ENCODE peak calls at places on chromosomes 4 and X, in four cellular contexts. One of them, this sample, is unnamed.

GRCh38 chr4:175536852-175537453 is 275.1 kb downstream of the GPM6A start:
- DNase-seq in A549: peak; percentile 74
- DNase-seq in CD4-positive, CD25-positive, alpha-beta regulatory T cell: peak; percentile 5
- DNase-seq in breast epithelium: no peak
- DNase-seq in this sample: peak; percentile 75

GRCh38 chr4:82667761-82668505 is 106.1 kb upstream of the TMEM150C start:
- DNase-seq in breast epithelium: no peak
- DNase-seq in A549: no peak
- DNase-seq in CD4-positive, CD25-positive, alpha-beta regulatory T cell: no peak
- DNase-seq in this sample: no peak

GRCh38 chr4:93776386-93777080 is 52.0 kb upstream of the ATOH1 start:
- DNase-seq in A549: peak; percentile 4
- DNase-seq in breast epithelium: no peak
- DNase-seq in CD4-positive, CD25-positive, alpha-beta regulatory T cell: no peak
- DNase-seq in this sample: no peak

GRCh38 chrX:24277405-24277804 is 36.5 kb downstream of the SUPT20HL2 start:
- DNase-seq in A549: no peak
- DNase-seq in CD4-positive, CD25-positive, alpha-beta regulatory T cell: no peak
- DNase-seq in breast epithelium: no peak
- DNase-seq in this sample: peak; percentile 2

GRCh38 chr4:156773648-156774357 is 197.8 kb downstream of the PDGFC start:
- DNase-seq in CD4-positive, CD25-positive, alpha-beta regulatory T cell: no peak
- DNase-seq in breast epithelium: no peak
- DNase-seq in A549: peak; percentile 2
- DNase-seq in this sample: no peak

GRCh38 chr4:93334003-93334402 is 494.6 kb upstream of the ATOH1 start:
- DNase-seq in CD4-positive, CD25-positive, alpha-beta regulatory T cell: no peak
- DNase-seq in A549: no peak
- DNase-seq in breast epithelium: no peak
- DNase-seq in this sample: no peak

GRCh38 chrX:50594788-50595187 is 124.2 kb upstream of the DGKK start:
- DNase-seq in CD4-positive, CD25-positive, alpha-beta regulatory T cell: no peak
- DNase-seq in A549: no peak
- DNase-seq in breast epithelium: no peak
- DNase-seq in this sample: no peak

GRCh38 chr4:102713096-102713495 is 47.7 kb downstream of the MANBA start:
- DNase-seq in A549: peak; percentile 31
- DNase-seq in CD4-positive, CD25-positive, alpha-beta regulatory T cell: no peak
- DNase-seq in breast epithelium: no peak
- DNase-seq in this sample: no peak

GRCh38 chrX:113400193-113400704 is 559.6 kb upstream of the AMOT start:
- DNase-seq in breast epithelium: no peak
- DNase-seq in A549: no peak
- DNase-seq in CD4-positive, CD25-positive, alpha-beta regulatory T cell: no peak
- DNase-seq in this sample: no peak

GRCh38 chr4:7389101-7389701 is 45.5 kb downstream of the PSAPL1 start:
- DNase-seq in A549: no peak
- DNase-seq in CD4-positive, CD25-positive, alpha-beta regulatory T cell: no peak
- DNase-seq in breast epithelium: peak; percentile 15
- DNase-seq in this sample: no peak

GRCh38 chrX:131802836-131803626 is 220.1 kb upstream of the STK26 start:
- DNase-seq in A549: peak; percentile 69
- DNase-seq in breast epithelium: peak; percentile 80
- DNase-seq in CD4-positive, CD25-positive, alpha-beta regulatory T cell: peak; percentile 86
- DNase-seq in this sample: peak; percentile 88

GRCh38 chr4:128315756-128316520 is 28.3 kb upstream of the PGRMC2 start:
- DNase-seq in A549: no peak
- DNase-seq in breast epithelium: no peak
- DNase-seq in CD4-positive, CD25-positive, alpha-beta regulatory T cell: no peak
- DNase-seq in this sample: no peak

GRCh38 chr4:128862608-128863313 is 53.3 kb downstream of the JADE1 start:
- DNase-seq in CD4-positive, CD25-positive, alpha-beta regulatory T cell: peak; percentile 33
- DNase-seq in A549: peak; percentile 16
- DNase-seq in breast epithelium: no peak
- DNase-seq in this sample: no peak

GRCh38 chr4:7371122-7371941 is 63.4 kb downstream of the PSAPL1 start:
- DNase-seq in A549: no peak
- DNase-seq in breast epithelium: no peak
- DNase-seq in CD4-positive, CD25-positive, alpha-beta regulatory T cell: no peak
- DNase-seq in this sample: no peak

GRCh38 chr4:8756816-8757215 is 114.8 kb downstream of the HMX1 start:
- DNase-seq in CD4-positive, CD25-positive, alpha-beta regulatory T cell: no peak
- DNase-seq in A549: no peak
- DNase-seq in breast epithelium: no peak
- DNase-seq in this sample: no peak

GRCh38 chr4:22241415-22241814 is 274.5 kb downstream of the ADGRA3 start:
- DNase-seq in breast epithelium: no peak
- DNase-seq in CD4-positive, CD25-positive, alpha-beta regulatory T cell: peak; percentile 33
- DNase-seq in A549: no peak
- DNase-seq in this sample: no peak

GRCh38 chrX:19875051-19875432 is 12.4 kb downstream of the SH3KBP1 start:
- DNase-seq in breast epithelium: no peak
- DNase-seq in CD4-positive, CD25-positive, alpha-beta regulatory T cell: no peak
- DNase-seq in A549: no peak
- DNase-seq in this sample: peak; percentile 79

GRCh38 chrX:154607370-154607769 is 11.7 kb downstream of the CTAG1B start:
- DNase-seq in CD4-positive, CD25-positive, alpha-beta regulatory T cell: no peak
- DNase-seq in A549: no peak
- DNase-seq in breast epithelium: peak; percentile 26
- DNase-seq in this sample: no peak

GRCh38 chr4:144583658-144584057 is 62.3 kb upstream of the HHIP start:
- DNase-seq in CD4-positive, CD25-positive, alpha-beta regulatory T cell: no peak
- DNase-seq in breast epithelium: no peak
- DNase-seq in A549: peak; percentile 73
- DNase-seq in this sample: no peak

GRCh38 chr4:21780158-21780557 is 168.4 kb downstream of the KCNIP4 start:
- DNase-seq in CD4-positive, CD25-positive, alpha-beta regulatory T cell: no peak
- DNase-seq in breast epithelium: no peak
- DNase-seq in A549: no peak
- DNase-seq in this sample: no peak

GRCh38 chr4:94285666-94286065 is 57.0 kb downstream of the HPGDS start:
- DNase-seq in CD4-positive, CD25-positive, alpha-beta regulatory T cell: no peak
- DNase-seq in A549: no peak
- DNase-seq in breast epithelium: no peak
- DNase-seq in this sample: no peak

GRCh38 chrX:41333994-41334865 is at the start of gene DDX3X:
- DNase-seq in CD4-positive, CD25-positive, alpha-beta regulatory T cell: peak; percentile 93
- DNase-seq in breast epithelium: peak; percentile 91
- DNase-seq in A549: peak; percentile 91
- DNase-seq in this sample: peak; percentile 94

GRCh38 chr4:110487873-110488272 is 11.9 kb downstream of the ENPEP start:
- DNase-seq in A549: no peak
- DNase-seq in breast epithelium: no peak
- DNase-seq in CD4-positive, CD25-positive, alpha-beta regulatory T cell: no peak
- DNase-seq in this sample: no peak

GRCh38 chr4:91243132-91243531 is 1060.6 kb upstream of the GRID2 start:
- DNase-seq in breast epithelium: no peak
- DNase-seq in A549: peak; percentile 13
- DNase-seq in CD4-positive, CD25-positive, alpha-beta regulatory T cell: no peak
- DNase-seq in this sample: no peak

GRCh38 chr4:59122626-59123025 is 2012.4 kb upstream of the IGFBP7 start:
- DNase-seq in breast epithelium: no peak
- DNase-seq in A549: no peak
- DNase-seq in CD4-positive, CD25-positive, alpha-beta regulatory T cell: no peak
- DNase-seq in this sample: no peak

GRCh38 chrX:121479406-121479805 is 432.0 kb downstream of the GLUD2 start:
- DNase-seq in CD4-positive, CD25-positive, alpha-beta regulatory T cell: no peak
- DNase-seq in breast epithelium: no peak
- DNase-seq in A549: peak; percentile 10
- DNase-seq in this sample: no peak

DNA sequence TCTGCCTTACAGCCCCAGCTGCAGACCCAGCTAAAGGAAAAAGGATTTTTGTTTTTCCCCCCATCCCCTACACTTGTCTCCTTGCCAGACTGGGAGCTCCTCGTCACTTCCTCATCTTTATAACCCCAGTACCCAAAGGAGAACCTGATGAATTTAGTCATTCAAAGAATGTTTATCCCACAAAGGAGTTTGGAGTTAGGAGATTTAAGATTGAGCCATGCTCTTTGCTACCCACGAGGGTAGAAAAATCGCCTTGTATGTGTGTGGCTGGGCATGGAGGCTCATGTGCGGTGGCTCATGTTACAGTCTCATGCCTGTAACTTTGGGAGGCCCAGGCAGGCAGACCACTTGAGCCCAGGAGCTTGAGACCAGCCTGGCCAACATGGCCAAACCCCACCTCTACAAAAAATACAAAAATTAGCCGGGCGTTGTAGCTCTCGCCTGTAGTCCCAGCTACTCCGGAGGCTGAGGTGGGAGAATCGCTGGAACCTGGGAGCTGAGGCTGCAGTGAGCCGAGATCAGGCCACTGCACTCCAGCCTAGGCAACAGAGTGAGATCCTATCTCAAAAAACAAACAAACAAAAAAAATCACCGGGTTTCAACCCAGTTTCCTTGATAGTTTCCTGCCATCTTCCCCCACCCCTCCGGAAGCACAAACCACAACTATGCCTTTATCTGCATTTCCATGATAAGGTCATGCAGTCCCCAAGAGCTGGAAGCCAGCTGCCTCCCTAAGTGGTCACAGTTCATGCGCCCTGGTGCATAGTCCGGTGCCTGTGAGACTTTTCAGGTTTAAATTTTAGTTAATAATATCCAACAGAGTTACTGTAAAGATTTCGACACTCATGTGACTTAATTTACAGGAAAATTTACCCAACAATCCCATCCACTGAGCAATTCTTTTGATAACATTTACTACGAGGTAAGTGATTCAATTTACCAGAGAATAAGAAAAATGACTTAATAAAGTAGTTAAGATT is 1.5 kb downstream of the CFAP97 start:
- DNase-seq in CD4-positive, CD25-positive, alpha-beta regulatory T cell: peak; percentile 55
- DNase-seq in A549: no peak
- DNase-seq in breast epithelium: no peak
- DNase-seq in this sample: no peak
- H3K4me1 ChIP-seq in CD4-positive, CD25-positive, alpha-beta regulatory T cell: peaks cover 32% of the 10 kb centered on the region
- H3K4me1 ChIP-seq in A549: peaks cover 24% of the 10 kb centered on the region
- H3K4me1 ChIP-seq in breast epithelium: no peaks in the 10 kb centered on the region
- H3K4me1 ChIP-seq in this sample: peaks cover 38% of the 10 kb centered on the region

GRCh38 chrX:65601126-65601525 is 66.3 kb upstream of the MSN start:
- DNase-seq in CD4-positive, CD25-positive, alpha-beta regulatory T cell: peak; percentile 31
- DNase-seq in breast epithelium: no peak
- DNase-seq in A549: no peak
- DNase-seq in this sample: no peak
- H3K27ac ChIP-seq in CD4-positive, CD25-positive, alpha-beta regulatory T cell: peak overlapping the region; percentile 33
- H3K27ac ChIP-seq in breast epithelium: peak overlapping the region; percentile 83
- H3K27ac ChIP-seq in A549: peak overlapping the region; percentile 70
- H3K27ac ChIP-seq in this sample: no peak overlapping the region

DNA sequence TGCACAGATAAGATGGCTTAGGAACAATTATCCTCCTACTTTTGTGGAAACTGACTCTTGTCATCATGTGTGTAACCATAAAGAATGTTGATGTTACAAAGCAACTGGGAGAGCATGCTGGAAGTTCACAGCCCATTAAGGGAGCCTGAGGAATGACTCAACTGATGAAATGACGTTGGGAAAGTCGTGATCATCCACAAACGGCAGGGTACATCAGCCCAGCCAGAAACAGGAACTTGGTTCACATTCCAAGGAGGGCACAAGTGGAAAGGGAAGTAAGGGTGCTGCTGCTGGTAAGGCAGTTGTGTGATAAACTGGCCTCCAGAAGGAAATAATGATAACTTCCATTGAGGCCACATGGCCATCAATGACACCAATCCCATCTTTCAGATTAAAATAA is 6.7 kb downstream of the TEC start:
- DNase-seq in breast epithelium: no peak
- DNase-seq in A549: no peak
- DNase-seq in CD4-positive, CD25-positive, alpha-beta regulatory T cell: no peak
- DNase-seq in this sample: no peak
- H3K4me1 ChIP-seq in breast epithelium: no peaks in the 10 kb centered on the region
- H3K4me1 ChIP-seq in A549: no peaks in the 10 kb centered on the region
- H3K4me1 ChIP-seq in CD4-positive, CD25-positive, alpha-beta regulatory T cell: no peaks in the 10 kb centered on the region
- H3K4me1 ChIP-seq in this sample: no peaks in the 10 kb centered on the region

DNA sequence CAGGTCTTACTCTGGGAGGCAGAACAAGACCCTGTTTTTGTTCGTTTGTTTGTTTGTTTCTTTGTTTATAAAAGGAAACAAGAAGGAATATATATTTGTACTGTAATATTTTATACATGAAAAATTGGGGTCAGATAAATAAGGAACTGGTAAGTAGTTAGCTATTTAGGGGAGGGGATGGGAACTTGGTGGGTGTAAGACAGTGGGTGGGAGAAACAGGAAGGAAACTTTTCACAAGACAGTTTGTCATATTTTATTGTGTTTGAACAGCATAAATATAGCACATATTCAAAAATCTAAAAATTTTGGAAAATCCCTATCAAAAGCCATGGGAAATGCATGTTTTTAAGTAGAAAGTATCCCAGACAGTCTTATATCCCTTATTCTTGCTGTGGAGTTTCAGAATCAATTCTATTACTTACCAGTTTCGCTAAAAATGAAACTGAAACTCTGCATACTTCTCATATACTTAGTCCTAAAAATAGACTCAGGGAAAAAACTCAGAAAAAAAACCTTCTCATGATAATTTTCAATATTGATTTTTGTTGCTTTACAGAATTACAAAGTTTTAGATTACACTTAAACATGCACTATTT is 22.3 kb upstream of the RASGEF1B start:
- DNase-seq in breast epithelium: no peak
- DNase-seq in A549: no peak
- DNase-seq in CD4-positive, CD25-positive, alpha-beta regulatory T cell: peak; percentile 65
- DNase-seq in this sample: no peak
- H3K27ac ChIP-seq in breast epithelium: peak overlapping the region; percentile 73
- H3K27ac ChIP-seq in A549: no peak overlapping the region
- H3K27ac ChIP-seq in CD4-positive, CD25-positive, alpha-beta regulatory T cell: peak overlapping the region; percentile 43
- H3K27ac ChIP-seq in this sample: no peak overlapping the region

This sample was measured in Karpas-422.